ENCODE peak calls at places on chromosome 9, in eight cellular contexts. O is epithelial cell of esophagus; Q is RWPE1; G is CD4-positive, alpha-beta T cell; V is WTC11; I is choroid plexus epithelial cell; D is cardiac muscle cell; E is brain microvascular endothelial cell. N is an unnamed sample.

GRCh38 chr9:72925126-72925810 is 27.6 kb downstream of the ALDH1A1 start:
- DNase-seq in O (peak), Q (no peak), G (no peak), V (no peak), I (no peak), D (peak), E (no peak), N (no peak)

GRCh38 chr9:36450110-36450732 is 50.2 kb upstream of the RNF38 start:
- DNase-seq in O (peak), Q (peak), G (peak), V (no peak), I (peak), D (peak), E (peak), N (no peak)

GRCh38 chr9:36064448-36065037 is 27.8 kb downstream of the RECK start:
- DNase-seq in O (peak), Q (no peak), G (no peak), V (no peak), I (peak), D (peak), E (peak), N (no peak)

GRCh38 chr9:127923046-127923445 is 6.2 kb upstream of the ST6GALNAC4 start:
- DNase-seq in O (no peak), Q (no peak), G (no peak), V (peak), I (no peak), D (no peak), E (no peak), N (no peak)

GRCh38 chr9:23611874-23612273 is 214.2 kb downstream of the ELAVL2 start:
- DNase-seq in O (no peak), Q (no peak), G (no peak), V (no peak), I (no peak), D (no peak), E (no peak), N (no peak)

GRCh38 chr9:91758491-91758981 is 191.5 kb downstream of the ROR2 start:
- DNase-seq in O (peak), Q (peak), G (no peak), V (peak), I (peak), D (peak), E (peak), N (no peak)

GRCh38 chr9:123660691-123661090 is 269.2 kb downstream of the DENND1A start:
- DNase-seq in O (no peak), Q (no peak), G (no peak), V (no peak), I (no peak), D (no peak), E (no peak), N (no peak)

GRCh38 chr9:2241461-2241874 is 226.3 kb downstream of the SMARCA2 start:
- DNase-seq in O (peak), Q (no peak), G (no peak), V (peak), I (peak), D (peak), E (peak), N (no peak)

GRCh38 chr9:74498616-74499095 is 1.5 kb downstream of the RORB start:
- DNase-seq in O (no peak), Q (no peak), G (no peak), V (peak), I (no peak), D (peak), E (no peak), N (no peak)

GRCh38 chr9:95764920-95765319 is 110.6 kb upstream of the ERCC6L2 start:
- DNase-seq in O (peak), Q (peak), G (no peak), V (no peak), I (no peak), D (no peak), E (no peak), N (no peak)

GRCh38 chr9:96217756-96218693 is 84.0 kb downstream of the HSD17B3 start:
- DNase-seq in O (peak), Q (peak), G (peak), V (peak), I (peak), D (peak), E (peak), N (peak)

GRCh38 chr9:108434036-108434435 is 421.8 kb downstream of the ACTL7B start:
- DNase-seq in O (no peak), Q (no peak), G (no peak), V (no peak), I (no peak), D (no peak), E (no peak), N (no peak)

GRCh38 chr9:88711719-88712118 is 176.7 kb downstream of the NXNL2 start:
- DNase-seq in O (no peak), Q (no peak), G (no peak), V (no peak), I (no peak), D (no peak), E (no peak), N (no peak)

GRCh38 chr9:31840702-31841101 is 543.7 kb upstream of the ACO1 start:
- DNase-seq in O (no peak), Q (no peak), G (no peak), V (no peak), I (no peak), D (no peak), E (no peak), N (no peak)

GRCh38 chr9:113771199-113771598 is 104.9 kb upstream of the ZNF618 start:
- DNase-seq in O (no peak), Q (no peak), G (no peak), V (no peak), I (no peak), D (no peak), E (no peak), N (no peak)

DNA sequence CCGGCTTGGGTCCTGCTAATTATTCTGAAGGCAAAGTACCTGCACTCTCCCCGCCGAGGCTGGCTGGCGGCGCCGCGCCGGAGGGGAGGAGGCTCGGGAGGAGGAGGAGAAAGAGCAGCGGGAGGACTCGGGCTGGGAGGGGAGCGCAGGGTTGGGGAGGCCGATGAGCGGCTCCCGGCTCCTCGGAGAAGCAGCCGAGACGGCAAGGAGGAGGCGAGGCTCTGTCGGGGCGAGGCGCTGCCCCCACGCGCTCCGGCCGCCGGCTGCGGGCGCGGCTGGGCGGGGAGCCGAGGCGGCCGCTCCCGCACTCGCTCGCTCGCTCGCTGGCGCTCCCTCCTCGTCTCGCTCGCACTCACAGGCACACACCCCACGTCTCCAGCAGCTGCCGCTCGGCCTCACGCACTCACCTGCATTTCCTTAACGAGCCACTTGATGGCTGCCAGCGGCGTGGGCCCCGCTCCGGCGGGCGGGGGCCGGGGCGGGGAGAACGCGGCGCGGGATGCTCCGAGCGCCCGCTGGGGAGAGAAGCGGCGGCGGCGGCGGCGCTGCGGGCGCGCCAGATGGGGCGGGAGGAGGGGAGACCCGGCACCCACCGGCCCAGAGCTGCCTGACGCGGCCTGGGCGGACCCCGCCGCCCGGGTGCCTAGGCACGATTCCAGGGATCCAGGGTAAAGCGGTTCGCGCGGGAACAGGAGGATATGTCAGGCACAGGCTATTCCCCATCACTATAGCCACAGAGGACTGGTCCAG is at the start of gene PTPRD:
- DNase-seq in O (peak), Q (peak), G (no peak), V (peak), I (peak), D (peak), E (peak), N (peak)
- TF ChIP-seq CTCF in O (peak), Q (peak), G (no peak), V (no peak), I (peak), D (no peak), E (peak), N (peak)

DNA sequence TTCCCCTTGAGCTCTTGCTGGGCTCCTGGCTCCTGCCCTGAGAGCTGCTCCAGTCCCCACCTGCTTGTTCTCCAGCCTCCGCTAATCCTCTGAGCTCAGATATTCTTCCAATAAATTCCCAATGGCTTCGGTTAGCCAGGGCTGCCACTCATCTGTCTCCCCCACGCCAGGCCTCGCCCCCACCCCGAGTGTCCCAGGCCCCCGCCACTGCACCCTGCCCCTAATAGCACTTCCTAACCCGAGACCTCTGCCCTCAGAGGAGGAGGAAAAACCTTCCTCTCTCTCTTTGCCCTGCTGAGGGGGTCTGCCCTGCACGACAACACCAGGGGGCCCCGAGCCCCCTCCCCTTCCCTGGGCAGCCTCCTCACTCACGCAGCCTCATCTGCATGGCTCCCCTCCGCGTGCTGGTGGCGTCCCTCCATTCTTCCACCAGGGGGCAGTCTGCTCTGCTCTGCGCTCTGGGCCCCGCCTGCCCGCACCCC is 5.4 kb upstream of the LCN15 start:
- DNase-seq in O (peak), Q (peak), G (peak), V (peak), I (peak), D (peak), E (no peak), N (peak)
- TF ChIP-seq CTCF in O (peak), Q (no peak), G (peak), V (peak), I (peak), D (peak), E (peak), N (peak)

GRCh38 chr9:6870650-6871477 is 113.1 kb downstream of the KDM4C start:
- DNase-seq in O (peak), Q (peak), G (no peak), V (no peak), I (no peak), D (no peak), E (no peak), N (no peak)
- TF ChIP-seq CTCF in O (no peak), Q (no peak), G (no peak), V (no peak), I (no peak), D (no peak), E (no peak), N (no peak)

DNA sequence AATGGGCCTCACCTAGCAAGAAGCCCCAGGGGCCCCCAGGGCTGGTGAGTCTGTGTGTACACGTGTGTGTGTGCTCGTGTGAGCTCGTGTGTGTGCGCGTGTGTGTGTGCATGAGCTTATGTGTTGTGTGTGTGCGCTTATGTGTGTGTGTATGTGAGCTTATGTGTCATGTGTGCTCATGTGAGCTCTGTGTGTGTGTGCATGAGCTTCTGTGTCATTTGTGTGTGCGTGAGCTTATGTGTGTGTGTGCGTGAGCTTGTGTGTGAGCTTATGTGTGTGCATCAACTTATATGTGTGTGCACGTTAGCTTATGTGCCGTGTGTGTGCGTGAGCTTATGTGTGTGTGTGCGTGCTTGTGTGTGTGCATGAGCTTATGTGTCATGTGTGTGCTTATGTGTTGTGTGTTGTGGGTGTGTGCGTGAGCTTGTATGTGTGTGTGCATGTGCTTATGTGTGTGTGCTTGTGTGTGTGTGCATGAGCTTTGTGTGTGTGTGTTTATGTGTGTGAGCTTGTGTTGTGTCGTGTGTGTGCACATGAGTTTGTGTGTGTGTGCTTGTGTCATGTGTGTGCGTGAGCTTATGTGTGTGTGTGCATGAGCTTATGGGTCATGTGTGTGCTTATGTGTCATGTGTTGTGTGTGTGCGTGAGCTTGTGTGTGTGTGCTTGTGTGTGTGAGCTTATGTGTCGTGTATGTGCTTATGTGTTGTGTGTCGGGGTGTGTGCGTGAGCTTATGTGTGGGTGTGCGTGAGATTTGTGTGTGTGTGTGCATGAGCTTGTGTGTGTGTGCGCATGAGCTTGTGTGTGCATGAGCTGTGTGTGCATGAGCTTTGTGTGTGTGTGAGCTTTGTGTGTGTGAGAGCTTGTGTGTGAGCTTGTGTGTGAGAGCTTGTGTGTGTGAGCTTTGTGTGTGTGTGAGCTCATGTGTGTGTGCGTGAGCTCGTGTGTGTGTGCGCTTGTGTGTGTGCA is 16.7 kb upstream of the SLC2A6 start:
- DNase-seq in O (no peak), Q (no peak), G (no peak), V (no peak), I (no peak), D (no peak), E (no peak), N (no peak)
- TF ChIP-seq CTCF in O (no peak), Q (no peak), G (no peak), V (no peak), I (no peak), D (no peak), E (no peak), N (no peak)

GRCh38 chr9:136900556-136900955 is 14.2 kb downstream of the TRAF2 start:
- DNase-seq in O (no peak), Q (no peak), G (no peak), V (no peak), I (no peak), D (no peak), E (no peak), N (no peak)
- TF ChIP-seq CTCF in O (no peak), Q (no peak), G (no peak), V (no peak), I (no peak), D (no peak), E (no peak), N (no peak)

GRCh38 chr9:94553029-94553938 is 1.6 kb upstream of the PCAT7 start:
- DNase-seq in O (no peak), Q (no peak), G (no peak), V (peak), I (no peak), D (no peak), E (no peak), N (no peak)

GRCh38 chr9:94560237-94560636 is 5.4 kb downstream of the PCAT7 start:
- DNase-seq in O (no peak), Q (no peak), G (no peak), V (no peak), I (no peak), D (no peak), E (no peak), N (no peak)

GRCh38 chr9:94554078-94554438 is 825 bp upstream of the PCAT7 start:
- DNase-seq in O (no peak), Q (no peak), G (no peak), V (no peak), I (no peak), D (no peak), E (no peak), N (no peak)

GRCh38 chr9:94554439-94555331 is at the start of gene PCAT7:
- DNase-seq in O (peak), Q (peak), G (no peak), V (peak), I (peak), D (peak), E (peak), N (peak)
- TF ChIP-seq CTCF in O (peak), Q (peak), G (no peak), V (peak), I (peak), D (peak), E (peak), N (peak)

GRCh38 chr9:97398999-97399758 is 12.7 kb upstream of the TDRD7 start:
- DNase-seq in O (peak), Q (peak), G (peak), V (peak), I (peak), D (peak), E (peak), N (peak)
- TF ChIP-seq CTCF in O (peak), Q (peak), G (peak), V (peak), I (peak), D (peak), E (peak), N (peak)

DNA sequence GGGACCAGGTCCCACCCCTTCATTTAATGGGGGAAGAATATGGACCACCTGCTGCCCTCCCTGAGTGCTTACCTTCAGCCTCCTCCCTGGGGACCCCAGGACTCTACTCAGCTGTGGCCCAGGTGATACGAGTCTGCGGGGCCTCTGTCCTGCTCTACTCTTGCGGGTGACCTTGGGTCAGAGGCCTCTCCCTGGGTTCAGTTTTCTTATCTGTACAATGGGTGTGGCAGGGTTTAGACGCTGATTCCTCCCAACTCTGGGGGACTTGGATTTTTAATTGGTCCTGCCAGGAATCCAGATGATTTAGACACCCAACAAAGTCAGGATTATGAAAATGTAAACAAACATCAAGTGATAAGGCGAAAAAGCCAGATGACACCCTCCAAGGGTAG is 25.0 kb downstream of the FAM163B start:
- DNase-seq in O (no peak), Q (no peak), G (no peak), V (no peak), I (no peak), D (no peak), E (no peak), N (no peak)
- TF ChIP-seq CTCF in O (no peak), Q (no peak), G (no peak), V (no peak), I (no peak), D (no peak), E (no peak), N (no peak)

GRCh38 chr9:120916573-120916972 is 10.0 kb downstream of the TRAF1 start:
- DNase-seq in O (peak), Q (no peak), G (no peak), V (no peak), I (peak), D (peak), E (no peak), N (no peak)
- TF ChIP-seq CTCF in O (peak), Q (no peak), G (no peak), V (no peak), I (peak), D (peak), E (peak), N (peak)

DNA sequence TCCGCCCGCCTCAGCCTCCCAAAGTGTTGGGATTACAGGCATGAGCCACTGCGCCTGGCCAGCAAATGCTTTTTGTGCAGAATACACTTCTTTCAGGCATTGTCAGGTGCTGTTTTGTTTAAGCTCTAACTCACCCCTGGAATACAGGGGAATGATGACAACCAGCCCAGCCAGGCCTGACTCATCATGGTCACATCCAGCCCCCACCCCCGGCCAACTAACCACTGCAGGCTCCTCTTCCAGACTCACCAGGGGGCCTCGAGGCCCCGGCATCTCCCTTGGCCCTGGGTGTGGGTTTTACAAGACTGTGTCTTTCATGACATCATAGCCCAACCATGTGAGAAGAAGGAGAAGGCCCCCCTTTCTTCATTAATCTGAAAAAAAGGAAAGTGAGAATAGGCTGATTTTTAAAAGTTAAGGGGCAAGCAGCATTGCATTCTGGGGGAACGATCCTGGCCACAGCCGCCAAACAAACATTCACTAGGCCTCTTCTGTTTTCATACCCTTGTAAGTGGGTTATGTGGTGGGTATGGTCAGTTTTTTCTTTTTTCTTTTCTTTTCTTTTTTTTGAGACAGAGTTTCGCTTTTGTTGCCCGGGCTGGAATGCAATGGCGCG is 35.6 kb downstream of the OLFML2A start:
- DNase-seq in O (peak), Q (peak), G (no peak), V (no peak), I (peak), D (peak), E (peak), N (no peak)
- TF ChIP-seq CTCF in O (no peak), Q (no peak), G (no peak), V (no peak), I (no peak), D (no peak), E (peak), N (no peak)

N was measured in D721Med.